ENCODE peak calls at places on chromosomes 2 and 18, in six cellular contexts. One of them, this sample, is unnamed.

GRCh38 chr18:50494569-50494968 is 65.3 kb upstream of the MAPK4 start:
- DNase-seq in IMR-90: no peak
- DNase-seq in OCI-LY7: no peak
- DNase-seq in GM23248: no peak
- DNase-seq in K562: no peak
- DNase-seq in neuronal stem cell: no peak
- DNase-seq in this sample: no peak

GRCh38 chr2:222423632-222424280 is 587 bp upstream of the SGPP2 start:
- DNase-seq in IMR-90: no peak
- DNase-seq in OCI-LY7: no peak
- DNase-seq in GM23248: no peak
- DNase-seq in K562: no peak
- DNase-seq in neuronal stem cell: no peak
- DNase-seq in this sample: no peak

GRCh38 chr2:211216221-211216620 is 659.8 kb downstream of the CPS1 start:
- DNase-seq in IMR-90: no peak
- DNase-seq in OCI-LY7: peak; percentile 7
- DNase-seq in GM23248: peak; percentile 0
- DNase-seq in K562: no peak
- DNase-seq in neuronal stem cell: no peak
- DNase-seq in this sample: no peak

GRCh38 chr18:73352546-73352945 is 484.8 kb upstream of the NETO1 start:
- DNase-seq in IMR-90: peak; percentile 2
- DNase-seq in OCI-LY7: no peak
- DNase-seq in GM23248: peak; percentile 5
- DNase-seq in K562: no peak
- DNase-seq in neuronal stem cell: no peak
- DNase-seq in this sample: no peak

GRCh38 chr2:71458413-71459083 is 5.2 kb downstream of the DYSF start:
- DNase-seq in IMR-90: peak; percentile 58
- DNase-seq in OCI-LY7: no peak
- DNase-seq in GM23248: peak; percentile 57
- DNase-seq in K562: no peak
- DNase-seq in neuronal stem cell: no peak
- DNase-seq in this sample: peak; percentile 95

GRCh38 chr2:71896385-71897144 is 251.1 kb downstream of the CYP26B1 start:
- DNase-seq in IMR-90: no peak
- DNase-seq in OCI-LY7: no peak
- DNase-seq in GM23248: no peak
- DNase-seq in K562: no peak
- DNase-seq in neuronal stem cell: no peak
- DNase-seq in this sample: no peak

GRCh38 chr2:42770288-42771131 is 6.6 kb upstream of the OXER1 start:
- DNase-seq in IMR-90: peak; percentile 37
- DNase-seq in OCI-LY7: peak; percentile 52
- DNase-seq in GM23248: peak; percentile 51
- DNase-seq in K562: peak; percentile 85
- DNase-seq in neuronal stem cell: peak; percentile 45
- DNase-seq in this sample: peak; percentile 94

GRCh38 chr2:211745295-211746097 is 793.1 kb downstream of the ERBB4 start:
- DNase-seq in IMR-90: peak; percentile 49
- DNase-seq in OCI-LY7: peak; percentile 67
- DNase-seq in GM23248: peak; percentile 75
- DNase-seq in K562: peak; percentile 19
- DNase-seq in neuronal stem cell: peak; percentile 66
- DNase-seq in this sample: peak; percentile 38

GRCh38 chr2:171317492-171318125 is 116.2 kb downstream of the METTL8 start:
- DNase-seq in IMR-90: no peak
- DNase-seq in OCI-LY7: peak; percentile 95
- DNase-seq in GM23248: no peak
- DNase-seq in K562: no peak
- DNase-seq in neuronal stem cell: no peak
- DNase-seq in this sample: no peak

GRCh38 chr2:191783416-191783815 is 63.5 kb downstream of the CAVIN2 start:
- DNase-seq in IMR-90: no peak
- DNase-seq in OCI-LY7: peak; percentile 1
- DNase-seq in GM23248: no peak
- DNase-seq in K562: no peak
- DNase-seq in neuronal stem cell: no peak
- DNase-seq in this sample: no peak

GRCh38 chr2:166384774-166385173 is 9.0 kb upstream of the SCN9A start:
- DNase-seq in IMR-90: peak; percentile 52
- DNase-seq in OCI-LY7: peak; percentile 34
- DNase-seq in GM23248: peak; percentile 54
- DNase-seq in K562: peak; percentile 31
- DNase-seq in neuronal stem cell: no peak
- DNase-seq in this sample: no peak

GRCh38 chr2:109694190-109694589 is 80.0 kb downstream of the SOWAHC start:
- DNase-seq in IMR-90: no peak
- DNase-seq in OCI-LY7: no peak
- DNase-seq in GM23248: peak; percentile 48
- DNase-seq in K562: no peak
- DNase-seq in neuronal stem cell: no peak
- DNase-seq in this sample: no peak

GRCh38 chr2:50556934-50557575 is 474.9 kb downstream of the NRXN1 start:
- DNase-seq in IMR-90: peak; percentile 90
- DNase-seq in OCI-LY7: no peak
- DNase-seq in GM23248: peak; percentile 1
- DNase-seq in K562: no peak
- DNase-seq in neuronal stem cell: no peak
- DNase-seq in this sample: no peak

GRCh38 chr2:171482877-171483276 is 39.4 kb upstream of the CYBRD1 start:
- DNase-seq in IMR-90: peak; percentile 27
- DNase-seq in OCI-LY7: no peak
- DNase-seq in GM23248: no peak
- DNase-seq in K562: no peak
- DNase-seq in neuronal stem cell: peak; percentile 6
- DNase-seq in this sample: no peak

GRCh38 chr2:136801628-136802027 is 36.3 kb downstream of the THSD7B start:
- DNase-seq in IMR-90: no peak
- DNase-seq in OCI-LY7: no peak
- DNase-seq in GM23248: no peak
- DNase-seq in K562: no peak
- DNase-seq in neuronal stem cell: no peak
- DNase-seq in this sample: no peak

GRCh38 chr2:27522400-27522945 is 25.8 kb downstream of the GCKR start:
- DNase-seq in IMR-90: no peak
- DNase-seq in OCI-LY7: no peak
- DNase-seq in GM23248: no peak
- DNase-seq in K562: no peak
- DNase-seq in neuronal stem cell: no peak
- DNase-seq in this sample: no peak

GRCh38 chr2:147382322-147382948 is 462.4 kb upstream of the ACVR2A start:
- DNase-seq in IMR-90: no peak
- DNase-seq in OCI-LY7: no peak
- DNase-seq in GM23248: no peak
- DNase-seq in K562: no peak
- DNase-seq in neuronal stem cell: no peak
- DNase-seq in this sample: no peak

GRCh38 chr2:98457045-98457696 is 12.5 kb downstream of the INPP4A start:
- DNase-seq in IMR-90: peak; percentile 99
- DNase-seq in OCI-LY7: no peak
- DNase-seq in GM23248: peak; percentile 95
- DNase-seq in K562: no peak
- DNase-seq in neuronal stem cell: no peak
- DNase-seq in this sample: no peak

GRCh38 chr18:34834897-34835296 is 124.8 kb downstream of the DTNA start:
- DNase-seq in IMR-90: no peak
- DNase-seq in OCI-LY7: no peak
- DNase-seq in GM23248: peak; percentile 51
- DNase-seq in K562: no peak
- DNase-seq in neuronal stem cell: no peak
- DNase-seq in this sample: no peak

GRCh38 chr2:72940786-72941185 is 23.5 kb downstream of the EMX1 start:
- DNase-seq in IMR-90: peak; percentile 81
- DNase-seq in OCI-LY7: no peak
- DNase-seq in GM23248: peak; percentile 88
- DNase-seq in K562: no peak
- DNase-seq in neuronal stem cell: no peak
- DNase-seq in this sample: peak; percentile 98

GRCh38 chr2:67656875-67657274 is 259.7 kb downstream of the ETAA1 start:
- DNase-seq in IMR-90: peak; percentile 68
- DNase-seq in OCI-LY7: no peak
- DNase-seq in GM23248: peak; percentile 31
- DNase-seq in K562: no peak
- DNase-seq in neuronal stem cell: no peak
- DNase-seq in this sample: no peak

GRCh38 chr2:37795938-37796337 is 124.5 kb upstream of the CDC42EP3 start:
- DNase-seq in IMR-90: peak; percentile 90
- DNase-seq in OCI-LY7: no peak
- DNase-seq in GM23248: peak; percentile 81
- DNase-seq in K562: no peak
- DNase-seq in neuronal stem cell: no peak
- DNase-seq in this sample: peak; percentile 69

GRCh38 chr2:203890733-203891132 is 23.2 kb downstream of the CTLA4 start:
- DNase-seq in IMR-90: no peak
- DNase-seq in OCI-LY7: no peak
- DNase-seq in GM23248: no peak
- DNase-seq in K562: no peak
- DNase-seq in neuronal stem cell: no peak
- DNase-seq in this sample: no peak

GRCh38 chr2:46810195-46810594 is 105.4 kb downstream of the MCFD2 start:
- DNase-seq in IMR-90: no peak
- DNase-seq in OCI-LY7: no peak
- DNase-seq in GM23248: no peak
- DNase-seq in K562: no peak
- DNase-seq in neuronal stem cell: no peak
- DNase-seq in this sample: no peak

GRCh38 chr18:25353080-25353479 is 1.1 kb upstream of the ZNF521 start:
- DNase-seq in IMR-90: no peak
- DNase-seq in OCI-LY7: no peak
- DNase-seq in GM23248: no peak
- DNase-seq in K562: no peak
- DNase-seq in neuronal stem cell: no peak
- DNase-seq in this sample: no peak

GRCh38 chr2:84958135-84959044 is 12.6 kb upstream of the KCMF1 start:
- DNase-seq in IMR-90: peak; percentile 97
- DNase-seq in OCI-LY7: no peak
- DNase-seq in GM23248: peak; percentile 92
- DNase-seq in K562: no peak
- DNase-seq in neuronal stem cell: peak; percentile 92
- DNase-seq in this sample: peak; percentile 84

GRCh38 chr18:40911582-40912254 is 1043.3 kb upstream of the PIK3C3 start:
- DNase-seq in IMR-90: peak; percentile 83
- DNase-seq in OCI-LY7: no peak
- DNase-seq in GM23248: peak; percentile 55
- DNase-seq in K562: no peak
- DNase-seq in neuronal stem cell: no peak
- DNase-seq in this sample: no peak

GRCh38 chr2:150625741-150626140 is 138.3 kb upstream of the RND3 start:
- DNase-seq in IMR-90: no peak
- DNase-seq in OCI-LY7: no peak
- DNase-seq in GM23248: no peak
- DNase-seq in K562: no peak
- DNase-seq in neuronal stem cell: no peak
- DNase-seq in this sample: no peak

GRCh38 chr2:216082805-216083204 is 1.1 kb downstream of the TMEM169 start:
- DNase-seq in IMR-90: peak; percentile 9
- DNase-seq in OCI-LY7: peak; percentile 26
- DNase-seq in GM23248: no peak
- DNase-seq in K562: no peak
- DNase-seq in neuronal stem cell: no peak
- DNase-seq in this sample: no peak
- H2AFZ ChIP-seq in IMR-90: no peak overlapping the region
- H2AFZ ChIP-seq in OCI-LY7: peak overlapping the region; percentile 13
- H2AFZ ChIP-seq in GM23248: no peak overlapping the region
- H2AFZ ChIP-seq in K562: no peak overlapping the region
- H2AFZ ChIP-seq in neuronal stem cell: no peak overlapping the region
- H2AFZ ChIP-seq in this sample: no peak overlapping the region

DNA sequence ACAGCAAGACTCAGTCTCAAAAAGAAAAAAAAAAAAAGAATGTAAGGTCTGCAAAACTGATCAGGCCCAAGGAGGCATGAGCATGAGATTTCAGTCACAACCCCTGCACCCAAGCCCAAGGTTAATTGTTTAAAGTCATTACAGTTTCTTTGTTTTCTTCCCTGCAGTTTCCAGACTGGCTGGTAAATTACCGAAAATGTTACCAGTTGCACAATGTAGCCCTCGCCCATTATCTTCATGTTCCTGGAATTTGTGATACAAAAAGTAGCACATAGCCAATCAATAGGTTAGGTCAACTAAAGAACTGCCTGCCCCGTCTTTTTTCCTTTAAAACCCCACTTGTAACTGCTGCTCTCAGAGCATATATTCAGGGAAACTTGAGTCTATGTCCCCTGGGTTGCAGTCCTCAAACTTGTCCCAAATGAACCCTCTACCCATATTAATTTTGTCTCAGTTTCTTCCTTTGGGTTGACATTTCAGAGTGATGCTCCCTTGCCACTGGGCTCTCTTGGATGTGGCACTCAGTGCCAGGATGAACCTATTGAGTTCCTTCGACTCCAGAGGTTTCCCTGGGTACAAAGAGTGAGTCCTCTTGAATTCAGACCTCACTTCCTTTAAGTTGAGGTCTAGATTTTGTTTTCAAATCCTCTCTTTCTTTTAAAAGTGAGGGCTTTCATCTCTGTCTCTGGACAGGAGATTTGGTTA is 216.2 kb upstream of the HS6ST1 start:
- DNase-seq in IMR-90: no peak
- DNase-seq in OCI-LY7: no peak
- DNase-seq in GM23248: no peak
- DNase-seq in K562: no peak
- DNase-seq in neuronal stem cell: no peak
- DNase-seq in this sample: no peak
- H2AFZ ChIP-seq in IMR-90: no peak overlapping the region
- H2AFZ ChIP-seq in OCI-LY7: no peak overlapping the region
- H2AFZ ChIP-seq in GM23248: no peak overlapping the region
- H2AFZ ChIP-seq in K562: no peak overlapping the region
- H2AFZ ChIP-seq in neuronal stem cell: no peak overlapping the region
- H2AFZ ChIP-seq in this sample: no peak overlapping the region

DNA sequence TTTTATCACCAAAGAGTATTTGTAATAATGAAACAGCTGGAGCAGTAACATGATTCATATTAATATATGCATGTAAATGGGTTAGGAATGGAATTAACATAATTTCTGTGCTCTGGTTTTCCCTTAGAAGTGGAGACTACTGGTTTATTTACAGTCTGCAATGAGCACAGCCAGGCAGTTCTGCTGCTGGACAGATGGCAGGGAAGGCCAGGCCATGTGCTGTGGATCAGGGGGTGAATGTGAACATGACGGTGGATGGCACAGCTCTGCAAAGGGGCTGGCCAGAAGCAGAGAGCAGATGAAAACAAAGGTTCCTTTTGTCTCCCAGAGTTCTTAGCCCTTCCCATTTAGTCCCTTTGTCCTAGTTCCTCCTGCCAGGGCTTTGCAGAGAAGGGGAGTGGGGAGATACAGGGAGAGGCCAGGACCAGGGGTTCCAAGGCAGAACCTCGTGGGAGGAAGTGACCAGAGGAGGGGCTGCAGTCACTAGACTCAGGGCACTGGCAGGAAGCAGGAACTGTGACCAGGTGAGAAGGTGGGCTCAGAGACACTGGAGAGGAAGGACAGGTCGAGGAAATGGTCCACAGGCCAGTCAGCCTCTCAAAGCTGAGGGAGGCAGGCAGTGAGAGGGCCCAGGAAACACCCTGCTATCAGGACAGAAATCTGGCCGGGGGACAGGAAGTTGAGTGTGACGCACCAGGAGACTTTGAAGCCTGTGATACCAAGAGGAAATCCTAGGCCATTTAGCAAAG is 112.9 kb upstream of the ATP8B1 start:
- DNase-seq in IMR-90: peak; percentile 47
- DNase-seq in OCI-LY7: peak; percentile 9
- DNase-seq in GM23248: no peak
- DNase-seq in K562: no peak
- DNase-seq in neuronal stem cell: peak; percentile 17
- DNase-seq in this sample: no peak
- H2AFZ ChIP-seq in IMR-90: peak overlapping the region; percentile 64
- H2AFZ ChIP-seq in OCI-LY7: no peak overlapping the region
- H2AFZ ChIP-seq in GM23248: no peak overlapping the region
- H2AFZ ChIP-seq in K562: peak overlapping the region; percentile 94
- H2AFZ ChIP-seq in neuronal stem cell: peak overlapping the region; percentile 54
- H2AFZ ChIP-seq in this sample: no peak overlapping the region

GRCh38 chr2:131156452-131157149 is 51.5 kb downstream of the PLEKHB2 start:
- DNase-seq in IMR-90: no peak
- DNase-seq in OCI-LY7: no peak
- DNase-seq in GM23248: peak; percentile 20
- DNase-seq in K562: no peak
- DNase-seq in neuronal stem cell: no peak
- DNase-seq in this sample: peak; percentile 65
- H2AFZ ChIP-seq in IMR-90: peak overlapping the region; percentile 8
- H2AFZ ChIP-seq in OCI-LY7: peak overlapping the region; percentile 22
- H2AFZ ChIP-seq in GM23248: no peak overlapping the region
- H2AFZ ChIP-seq in K562: peak overlapping the region; percentile 51
- H2AFZ ChIP-seq in neuronal stem cell: no peak overlapping the region
- H2AFZ ChIP-seq in this sample: peak overlapping the region; percentile 15